ENCODE peak calls at places on chromosome 19, in six cellular contexts. K, A, M, N, H and W are unnamed samples.

GRCh38 chr19:37655689-37656491 is 625 bp upstream of the ZFP30 start:
- DNase-seq in K (peak), A (peak), M (peak), N (peak), H (peak), W (peak)

GRCh38 chr19:15297416-15298224 is 34.7 kb downstream of the BRD4 start:
- DNase-seq in K (no peak), A (no peak), M (no peak), N (peak), H (peak), W (no peak)

GRCh38 chr19:50003810-50004419 is 21.3 kb downstream of the VRK3 start:
- DNase-seq in K (peak), A (no peak), M (no peak), N (no peak), H (peak), W (peak)

GRCh38 chr19:48975947-48976847 is 11.1 kb downstream of the FTL start:
- DNase-seq in K (no peak), A (no peak), M (no peak), N (peak), H (peak), W (peak)

GRCh38 chr19:11164278-11164677 is 8.7 kb upstream of the SPC24 start:
- DNase-seq in K (no peak), A (no peak), M (no peak), N (no peak), H (no peak), W (no peak)

GRCh38 chr19:40716031-40716654 is 543 bp downstream of the COQ8B start:
- DNase-seq in K (peak), A (no peak), M (no peak), N (peak), H (peak), W (peak)

GRCh38 chr19:1068111-1069001 is 1.4 kb downstream of the ARHGAP45 start:
- DNase-seq in K (no peak), A (no peak), M (no peak), N (peak), H (peak), W (peak)

GRCh38 chr19:38537071-38537847 is 80.5 kb downstream of the MAP4K1 start:
- DNase-seq in K (no peak), A (no peak), M (no peak), N (no peak), H (no peak), W (no peak)

GRCh38 chr19:51020988-51021651 is 1.6 kb upstream of the KLK10 start:
- DNase-seq in K (no peak), A (no peak), M (no peak), N (peak), H (peak), W (peak)

GRCh38 chr19:46786236-46787039 is 2.0 kb downstream of the SLC1A5 start:
- DNase-seq in K (peak), A (no peak), M (peak), N (peak), H (peak), W (peak)

GRCh38 chr19:16470911-16471811 is 609 bp downstream of the EPS15L1 start:
- DNase-seq in K (peak), A (no peak), M (no peak), N (peak), H (peak), W (peak)

GRCh38 chr19:8681345-8682021 is 17.1 kb downstream of the ACTL9 start:
- DNase-seq in K (no peak), A (no peak), M (no peak), N (no peak), H (no peak), W (no peak)

GRCh38 chr19:1076951-1077350 is 10.0 kb downstream of the ARHGAP45 start:
- DNase-seq in K (peak), A (no peak), M (peak), N (peak), H (peak), W (peak)

GRCh38 chr19:50975766-50976165 is 6.4 kb upstream of the KLK6 start:
- DNase-seq in K (no peak), A (no peak), M (no peak), N (no peak), H (no peak), W (no peak)

GRCh38 chr19:39196860-39197562 is at the start of gene NCCRP1:
- DNase-seq in K (no peak), A (no peak), M (no peak), N (no peak), H (no peak), W (no peak)

GRCh38 chr19:46232468-46232867 is 2.9 kb downstream of the IGFL1 start:
- DNase-seq in K (no peak), A (no peak), M (no peak), N (no peak), H (no peak), W (no peak)

GRCh38 chr19:1019980-1020867 is 699 bp downstream of the TMEM259 start:
- DNase-seq in K (no peak), A (no peak), M (no peak), N (peak), H (peak), W (peak)

GRCh38 chr19:8361921-8362793 is 1.8 kb upstream of the ANGPTL4 start:
- DNase-seq in K (no peak), A (peak), M (no peak), N (no peak), H (no peak), W (no peak)

GRCh38 chr19:40693150-40693788 is 2.8 kb upstream of the NUMBL start:
- DNase-seq in K (no peak), A (no peak), M (no peak), N (no peak), H (no peak), W (no peak)

GRCh38 chr19:46718157-46718933 is 1.4 kb upstream of the PRKD2 start:
- DNase-seq in K (peak), A (no peak), M (peak), N (peak), H (peak), W (peak)

GRCh38 chr19:49110567-49110966 is 3.6 kb upstream of the LIN7B start:
- DNase-seq in K (no peak), A (no peak), M (no peak), N (no peak), H (no peak), W (no peak)

GRCh38 chr19:40791996-40792395 is 7.0 kb upstream of the EGLN2 start:
- DNase-seq in K (no peak), A (no peak), M (no peak), N (peak), H (no peak), W (no peak)

GRCh38 chr19:1062387-1063029 is 4.5 kb upstream of the ARHGAP45 start:
- DNase-seq in K (no peak), A (no peak), M (no peak), N (peak), H (peak), W (no peak)

GRCh38 chr19:4057913-4058695 is 8.6 kb downstream of the ZBTB7A start:
- DNase-seq in K (peak), A (no peak), M (no peak), N (no peak), H (no peak), W (no peak)

GRCh38 chr19:58170860-58171259 is 12.0 kb upstream of the ZNF274 start:
- DNase-seq in K (no peak), A (no peak), M (no peak), N (no peak), H (no peak), W (no peak)

GRCh38 chr19:46016426-46017094 is 6.3 kb downstream of the PGLYRP1 start:
- DNase-seq in K (peak), A (peak), M (peak), N (peak), H (peak), W (peak)

GRCh38 chr19:54631489-54631888 is 1.2 kb downstream of the LILRB1 start:
- DNase-seq in K (no peak), A (no peak), M (no peak), N (no peak), H (no peak), W (no peak)

GRCh38 chr19:13961826-13962737 is 9.8 kb downstream of the DCAF15 start:
- DNase-seq in K (no peak), A (no peak), M (no peak), N (no peak), H (no peak), W (no peak)

GRCh38 chr19:41299755-41300089 is 10.2 kb upstream of the CCDC97 start:
- DNase-seq in K (no peak), A (no peak), M (no peak), N (no peak), H (peak), W (no peak)